ENCODE peak calls at places on chromosomes 2 and 18, in ten cellular contexts. S, Y, W, G, E, I, L, C, R and N are unnamed samples. For H3K4me1, the result is how much of the 10 kb centered on the place peaks cover.

GRCh38 chr2:88053301-88053700 is 2.3 kb downstream of the KRCC1 start:
- DNase-seq in R (no peak), S (no peak), C (peak), G (no peak), Y (no peak), I (no peak), E (peak), L (no peak), W (no peak), N (no peak)

GRCh38 chr18:13436596-13436995 is 218.0 kb downstream of the LDLRAD4 start:
- DNase-seq in E (no peak), G (no peak), R (no peak), L (no peak), W (peak), Y (no peak), S (no peak), C (no peak), I (no peak), N (no peak)

GRCh38 chr2:43032248-43032893 is 194.0 kb downstream of the ZFP36L2 start:
- DNase-seq in W (no peak), I (peak), Y (no peak), R (no peak), E (peak), G (no peak), C (peak), S (peak), L (no peak), N (peak)

GRCh38 chr2:130154773-130155765 is 10.2 kb upstream of the CCDC74B start:
- DNase-seq in G (no peak), Y (no peak), I (no peak), R (no peak), S (no peak), E (no peak), W (no peak), L (no peak), C (no peak), N (no peak)

GRCh38 chr2:202269585-202269984 is 4.0 kb downstream of the NOP58 start:
- DNase-seq in R (no peak), E (peak), L (no peak), Y (no peak), I (no peak), W (peak), C (no peak), G (peak), S (no peak), N (no peak)

GRCh38 chr2:240786355-240786841 is 33.6 kb downstream of the KIF1A start:
- DNase-seq in E (no peak), L (no peak), C (no peak), S (peak), I (no peak), R (no peak), Y (no peak), G (no peak), W (no peak), N (no peak)

GRCh38 chr2:44751754-44752479 is 189.6 kb upstream of the SIX3 start:
- DNase-seq in G (no peak), Y (no peak), C (no peak), W (no peak), L (no peak), E (no peak), I (no peak), S (no peak), R (no peak), N (no peak)

GRCh38 chr2:36277876-36278523 is 77.6 kb upstream of the CRIM1 start:
- DNase-seq in L (no peak), I (no peak), E (no peak), W (no peak), C (no peak), G (no peak), S (no peak), R (no peak), Y (no peak), N (no peak)

GRCh38 chr2:95323347-95324155 is 26.4 kb downstream of the KCNIP3 start:
- DNase-seq in I (peak), S (no peak), Y (no peak), W (no peak), E (peak), R (no peak), G (no peak), L (peak), C (peak), N (no peak)

GRCh38 chr2:61855178-61855523 is 1.3 kb upstream of the FAM161A start:
- DNase-seq in I (peak), S (peak), C (no peak), L (peak), E (no peak), R (no peak), W (no peak), Y (no peak), G (no peak), N (peak)

GRCh38 chr18:55509631-55510372 is 78.2 kb downstream of the TCF4 start:
- DNase-seq in G (peak), I (no peak), S (no peak), C (peak), R (no peak), E (peak), W (no peak), L (no peak), Y (no peak), N (no peak)

GRCh38 chr18:12639990-12640880 is 17.7 kb downstream of the SPIRE1 start:
- DNase-seq in L (no peak), Y (no peak), C (peak), G (no peak), S (no peak), I (no peak), R (no peak), E (peak), W (no peak), N (no peak)

GRCh38 chr18:68714356-68714706 is 577 bp downstream of the TMX3 start:
- DNase-seq in L (peak), C (peak), W (peak), Y (no peak), I (peak), R (no peak), S (no peak), G (no peak), E (no peak), N (peak)

GRCh38 chr2:187775651-187776050 is 221.4 kb upstream of the TFPI start:
- DNase-seq in I (no peak), S (no peak), G (no peak), Y (no peak), E (peak), R (no peak), W (no peak), C (no peak), L (no peak), N (no peak)

GRCh38 chr2:102703748-102704147 is 58.1 kb upstream of the TMEM182 start:
- DNase-seq in C (peak), G (no peak), S (no peak), L (peak), Y (no peak), W (no peak), R (no peak), E (peak), I (peak), N (no peak)

GRCh38 chr2:217165547-217165946 is 305.7 kb upstream of the TNP1 start:
- DNase-seq in W (no peak), S (no peak), G (no peak), L (no peak), R (no peak), I (no peak), Y (no peak), E (no peak), C (no peak), N (no peak)

GRCh38 chr2:11175293-11175795 is 20.1 kb downstream of the SLC66A3 start:
- DNase-seq in S (no peak), W (no peak), I (no peak), G (no peak), R (no peak), L (no peak), C (peak), Y (no peak), E (peak), N (no peak)

GRCh38 chr18:3923750-3924149 is 473.8 kb downstream of the TGIF1 start:
- DNase-seq in G (no peak), I (no peak), R (no peak), Y (no peak), C (peak), L (no peak), E (peak), W (no peak), S (no peak), N (no peak)

GRCh38 chr18:3447035-3447894 is 2.7 kb upstream of the TGIF1 start:
- DNase-seq in S (peak), E (peak), I (peak), Y (no peak), C (peak), W (no peak), G (no peak), R (no peak), L (peak), N (no peak)

GRCh38 chr18:62420513-62421209 is 95.6 kb downstream of the TNFRSF11A start:
- DNase-seq in C (peak), S (no peak), R (peak), W (peak), E (peak), G (peak), Y (no peak), L (no peak), I (peak), N (peak)

GRCh38 chr18:11407900-11408299 is 201.5 kb upstream of the SLC35G4 start:
- DNase-seq in S (no peak), I (no peak), W (no peak), C (peak), E (peak), G (no peak), L (no peak), R (no peak), Y (no peak), N (no peak)

GRCh38 chr2:101361519-101361918 is 25.8 kb downstream of the CREG2 start:
- DNase-seq in E (peak), G (no peak), C (no peak), W (peak), I (no peak), Y (no peak), L (no peak), S (no peak), R (no peak), N (no peak)

GRCh38 chr2:197949224-197949623 is 144.8 kb downstream of the PLCL1 start:
- DNase-seq in R (no peak), L (no peak), E (no peak), S (no peak), W (no peak), Y (no peak), C (no peak), G (no peak), I (no peak), N (no peak)

GRCh38 chr18:65091737-65092329 is 659.0 kb upstream of the CDH7 start:
- DNase-seq in G (no peak), Y (no peak), E (peak), R (no peak), C (peak), S (no peak), L (peak), I (no peak), W (no peak), N (no peak)

GRCh38 chr2:102238039-102238756 is 51.4 kb downstream of the IL1RL2 start:
- DNase-seq in S (no peak), Y (no peak), C (peak), E (peak), R (no peak), L (no peak), W (no peak), G (no peak), I (no peak), N (peak)

GRCh38 chr18:55319517-55319905 is 268.5 kb downstream of the TCF4 start:
- DNase-seq in Y (no peak), C (peak), S (no peak), G (no peak), L (no peak), R (no peak), W (no peak), E (peak), I (no peak), N (no peak)

GRCh38 chr2:241225545-241225944 is 37.1 kb downstream of the ANO7 start:
- DNase-seq in R (no peak), C (no peak), E (no peak), S (peak), L (no peak), G (no peak), Y (no peak), W (no peak), I (no peak), N (no peak)

GRCh38 chr2:69012310-69013122 is 463 bp upstream of the ANTXR1 start:
- DNase-seq in W (peak), I (peak), C (peak), R (peak), Y (no peak), E (peak), G (no peak), L (peak), S (peak), N (peak)

GRCh38 chr18:48949051-48949605 is 1.6 kb downstream of the SMAD7 start:
- DNase-seq in Y (no peak), I (peak), R (peak), S (peak), L (peak), W (peak), C (no peak), G (no peak), E (peak), N (no peak)

GRCh38 chr18:57970356-57971095 is 73.5 kb upstream of the NEDD4L start:
- DNase-seq in S (no peak), C (no peak), E (peak), Y (no peak), L (peak), G (no peak), I (no peak), R (no peak), W (no peak), N (no peak)

GRCh38 chr2:237515621-237516275 is 28.7 kb downstream of the MLPH start:
- DNase-seq in E (no peak), L (no peak), Y (no peak), R (no peak), C (no peak), I (no peak), W (no peak), S (no peak), G (no peak), N (no peak)

GRCh38 chr2:4258563-4258962 is 555.2 kb downstream of the DCDC2C start:
- DNase-seq in Y (no peak), E (no peak), L (no peak), G (no peak), I (no peak), W (no peak), R (no peak), S (no peak), C (peak), N (peak)

GRCh38 chr2:128374001-128374710 is 55.5 kb upstream of the HS6ST1 start:
- DNase-seq in L (no peak), W (no peak), S (no peak), R (no peak), I (peak), G (no peak), E (peak), C (peak), Y (no peak), N (peak)

GRCh38 chr2:1633936-1634587 is 110.3 kb downstream of the PXDN start:
- DNase-seq in S (no peak), E (no peak), L (no peak), R (no peak), C (no peak), Y (no peak), I (no peak), W (no peak), G (no peak), N (no peak)

GRCh38 chr2:237686659-237687136 is 59.3 kb downstream of the LRRFIP1 start:
- DNase-seq in G (no peak), W (no peak), E (peak), I (no peak), C (no peak), L (no peak), R (no peak), Y (no peak), S (no peak), N (no peak)

GRCh38 chr2:96584017-96584416 is 47.5 kb downstream of the ARID5A start:
- DNase-seq in E (peak), R (no peak), G (no peak), W (no peak), C (no peak), I (no peak), L (no peak), S (no peak), Y (no peak), N (no peak)

GRCh38 chr2:232816656-232817055 is 40.3 kb upstream of the KCNJ13 start:
- DNase-seq in I (no peak), L (no peak), G (no peak), S (no peak), C (no peak), E (no peak), Y (no peak), R (no peak), W (no peak), N (no peak)

GRCh38 chr2:232817756-232818155 is 41.4 kb upstream of the KCNJ13 start:
- DNase-seq in W (no peak), I (no peak), C (no peak), E (no peak), Y (no peak), L (no peak), R (no peak), G (no peak), S (no peak), N (no peak)

GRCh38 chr2:232810444-232810843 is 34.1 kb upstream of the KCNJ13 start:
- DNase-seq in C (peak), E (no peak), I (no peak), W (no peak), R (no peak), S (no peak), G (no peak), Y (no peak), L (no peak), N (no peak)

DNA sequence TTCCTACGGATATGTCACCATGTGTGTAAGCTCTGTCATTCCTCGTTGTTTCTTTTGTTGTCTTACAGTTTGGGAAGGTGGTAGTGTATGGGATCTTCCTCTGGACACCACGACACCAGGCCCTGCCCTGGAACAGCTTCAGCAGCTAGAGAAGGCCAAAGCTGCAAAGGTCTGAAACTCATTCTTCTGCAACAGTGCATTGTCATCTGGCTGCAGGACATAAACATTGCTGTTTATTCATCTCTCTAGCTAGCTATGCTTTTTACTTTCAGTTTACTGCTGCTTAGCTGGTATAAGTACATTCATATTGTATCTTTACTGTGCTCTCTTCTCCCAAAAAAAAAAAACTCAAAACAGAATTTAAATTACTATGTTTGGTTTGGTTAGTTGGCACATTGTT is 39.2 kb upstream of the KCNJ13 start:
- DNase-seq in I (no peak), G (no peak), C (no peak), S (no peak), W (no peak), L (no peak), R (no peak), E (no peak), Y (no peak), N (no peak)
- H3K4me1 ChIP-seq in I (under half), G (under half), C (under half), S (under half), W (under half), L (under half), R (under half), E (under half), Y (under half), N (under half)

DNA sequence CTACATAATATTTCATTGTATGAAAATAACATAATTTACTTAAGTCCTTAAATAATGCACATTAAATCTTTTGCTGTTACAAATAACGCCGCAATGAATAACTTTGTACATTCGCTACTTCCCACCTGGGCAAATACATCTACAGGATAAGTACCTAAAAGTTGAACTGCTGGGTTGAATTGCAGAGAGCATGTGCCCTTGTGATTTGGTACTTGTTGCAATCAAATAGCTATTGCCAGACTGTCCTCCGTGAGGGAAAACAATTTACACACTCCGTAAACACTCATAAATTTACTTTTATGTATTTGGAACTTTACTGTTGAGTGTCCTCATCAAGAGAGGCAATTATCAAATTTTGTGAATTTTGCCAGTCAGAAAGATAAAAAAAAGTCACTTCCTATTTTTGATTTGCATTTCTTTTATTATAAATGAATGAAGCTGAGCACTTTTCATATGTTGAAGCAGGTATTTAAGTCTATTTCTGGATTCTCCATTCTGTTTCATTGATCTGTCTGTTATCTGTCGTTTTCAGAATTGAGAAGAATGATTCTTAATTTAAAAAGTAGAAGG is 140.8 kb upstream of the SERTAD2 start:
- DNase-seq in W (no peak), S (no peak), G (no peak), E (no peak), R (no peak), L (no peak), Y (no peak), C (no peak), I (no peak), N (no peak)
- H3K4me1 ChIP-seq in W (under half), S (under half), G (under half), E (under half), R (under half), L (under half), Y (under half), C (under half), I (under half), N (under half)

GRCh38 chr2:239583879-239584859 is 183.3 kb upstream of the HDAC4 start:
- DNase-seq in C (no peak), I (no peak), S (no peak), E (no peak), R (no peak), L (no peak), W (no peak), G (no peak), Y (no peak), N (no peak)
- H3K4me1 ChIP-seq in C (under half), I (under half), S (under half), E (under half), R (under half), L (under half), W (under half), G (under half), Y (under half), N (under half)

GRCh38 chr2:156787517-156787916 is 351.3 kb downstream of the GPD2 start:
- DNase-seq in S (no peak), L (no peak), E (no peak), I (no peak), C (no peak), G (no peak), Y (no peak), W (no peak), R (no peak), N (no peak)
- H3K4me1 ChIP-seq in S (under half), L (under half), E (under half), I (under half), C (under half), G (under half), Y (under half), W (under half), R (under half), N (under half)

GRCh38 chr2:215847056-215847455 is 166.3 kb downstream of the MREG start:
- DNase-seq in C (no peak), W (no peak), S (no peak), G (no peak), E (no peak), L (no peak), Y (no peak), I (no peak), R (no peak), N (no peak)
- H3K4me1 ChIP-seq in C (under half), W (under half), S (under half), G (under half), E (half or more), L (under half), Y (under half), I (under half), R (under half), N (under half)

GRCh38 chr2:104595576-104595975 is 258.3 kb upstream of the POU3F3 start:
- DNase-seq in S (no peak), G (no peak), E (no peak), R (no peak), W (no peak), L (no peak), C (no peak), Y (no peak), I (no peak), N (no peak)
- H3K4me1 ChIP-seq in S (under half), G (under half), E (under half), R (under half), W (under half), L (under half), C (under half), Y (under half), I (under half), N (under half)